ENCODE peak calls at places on chromosomes 2 and 18, in ten cellular contexts. One of them, this sample, is unnamed.

GRCh38 chr2:71695235-71696120 is 242.1 kb downstream of the DYSF start:
- DNase-seq in AG09309: no peak
- DNase-seq in T-helper 2 cell: no peak
- DNase-seq in Calu3: no peak
- DNase-seq in NCI-H1092 treated with DMSO at 0.1 percent for 48 hours: no peak
- DNase-seq in CD8-positive, alpha-beta T cell: no peak
- DNase-seq in SW480: no peak
- DNase-seq in stimulated activated CD8-positive, alpha-beta memory T cell treated with anti-CD3 and anti-CD28 coated beads, Interleukin-15, amount 100 ng/mL, for 24 hours: no peak
- DNase-seq in putamen: no peak
- DNase-seq in kidney tubule cell: no peak
- DNase-seq in this sample: no peak

GRCh38 chr2:96119389-96119751 is 3.0 kb upstream of the ADRA2B start:
- DNase-seq in AG09309: no peak
- DNase-seq in T-helper 2 cell: no peak
- DNase-seq in Calu3: no peak
- DNase-seq in NCI-H1092 treated with DMSO at 0.1 percent for 48 hours: no peak
- DNase-seq in CD8-positive, alpha-beta T cell: no peak
- DNase-seq in SW480: no peak
- DNase-seq in stimulated activated CD8-positive, alpha-beta memory T cell treated with anti-CD3 and anti-CD28 coated beads, Interleukin-15, amount 100 ng/mL, for 24 hours: no peak
- DNase-seq in putamen: no peak
- DNase-seq in kidney tubule cell: no peak
- DNase-seq in this sample: no peak

GRCh38 chr2:144522741-144523605 is 3.1 kb upstream of the ZEB2 start:
- DNase-seq in AG09309: no peak
- DNase-seq in T-helper 2 cell: no peak
- DNase-seq in Calu3: peak
- DNase-seq in NCI-H1092 treated with DMSO at 0.1 percent for 48 hours: no peak
- DNase-seq in CD8-positive, alpha-beta T cell: peak
- DNase-seq in SW480: no peak
- DNase-seq in stimulated activated CD8-positive, alpha-beta memory T cell treated with anti-CD3 and anti-CD28 coated beads, Interleukin-15, amount 100 ng/mL, for 24 hours: no peak
- DNase-seq in putamen: no peak
- DNase-seq in kidney tubule cell: no peak
- DNase-seq in this sample: peak

GRCh38 chr2:190088917-190089316 is 26.4 kb upstream of the MSTN start:
- DNase-seq in AG09309: peak
- DNase-seq in T-helper 2 cell: no peak
- DNase-seq in Calu3: peak
- DNase-seq in NCI-H1092 treated with DMSO at 0.1 percent for 48 hours: peak
- DNase-seq in CD8-positive, alpha-beta T cell: peak
- DNase-seq in SW480: peak
- DNase-seq in stimulated activated CD8-positive, alpha-beta memory T cell treated with anti-CD3 and anti-CD28 coated beads, Interleukin-15, amount 100 ng/mL, for 24 hours: no peak
- DNase-seq in putamen: peak
- DNase-seq in kidney tubule cell: peak
- DNase-seq in this sample: peak

GRCh38 chr2:205811387-205811786 is 129.1 kb downstream of the NRP2 start:
- DNase-seq in AG09309: no peak
- DNase-seq in T-helper 2 cell: no peak
- DNase-seq in Calu3: no peak
- DNase-seq in NCI-H1092 treated with DMSO at 0.1 percent for 48 hours: no peak
- DNase-seq in CD8-positive, alpha-beta T cell: no peak
- DNase-seq in SW480: no peak
- DNase-seq in stimulated activated CD8-positive, alpha-beta memory T cell treated with anti-CD3 and anti-CD28 coated beads, Interleukin-15, amount 100 ng/mL, for 24 hours: no peak
- DNase-seq in putamen: no peak
- DNase-seq in kidney tubule cell: no peak
- DNase-seq in this sample: no peak

GRCh38 chr2:207845202-207845864 is 75.6 kb upstream of the FZD5 start:
- DNase-seq in AG09309: no peak
- DNase-seq in T-helper 2 cell: no peak
- DNase-seq in Calu3: no peak
- DNase-seq in NCI-H1092 treated with DMSO at 0.1 percent for 48 hours: no peak
- DNase-seq in CD8-positive, alpha-beta T cell: no peak
- DNase-seq in SW480: no peak
- DNase-seq in stimulated activated CD8-positive, alpha-beta memory T cell treated with anti-CD3 and anti-CD28 coated beads, Interleukin-15, amount 100 ng/mL, for 24 hours: no peak
- DNase-seq in putamen: no peak
- DNase-seq in kidney tubule cell: no peak
- DNase-seq in this sample: no peak

GRCh38 chr2:8750221-8750620 is 68.4 kb downstream of the ID2 start:
- DNase-seq in AG09309: no peak
- DNase-seq in T-helper 2 cell: no peak
- DNase-seq in Calu3: no peak
- DNase-seq in NCI-H1092 treated with DMSO at 0.1 percent for 48 hours: no peak
- DNase-seq in CD8-positive, alpha-beta T cell: no peak
- DNase-seq in SW480: no peak
- DNase-seq in stimulated activated CD8-positive, alpha-beta memory T cell treated with anti-CD3 and anti-CD28 coated beads, Interleukin-15, amount 100 ng/mL, for 24 hours: no peak
- DNase-seq in putamen: no peak
- DNase-seq in kidney tubule cell: no peak
- DNase-seq in this sample: no peak

GRCh38 chr2:29878898-29879297 is 42.5 kb downstream of the ALK start:
- DNase-seq in AG09309: no peak
- DNase-seq in T-helper 2 cell: no peak
- DNase-seq in Calu3: peak
- DNase-seq in NCI-H1092 treated with DMSO at 0.1 percent for 48 hours: no peak
- DNase-seq in CD8-positive, alpha-beta T cell: no peak
- DNase-seq in SW480: peak
- DNase-seq in stimulated activated CD8-positive, alpha-beta memory T cell treated with anti-CD3 and anti-CD28 coated beads, Interleukin-15, amount 100 ng/mL, for 24 hours: no peak
- DNase-seq in putamen: no peak
- DNase-seq in kidney tubule cell: peak
- DNase-seq in this sample: no peak

GRCh38 chr2:143034292-143035074 is 94.7 kb upstream of the ARHGAP15 start:
- DNase-seq in AG09309: peak
- DNase-seq in T-helper 2 cell: peak
- DNase-seq in Calu3: peak
- DNase-seq in NCI-H1092 treated with DMSO at 0.1 percent for 48 hours: peak
- DNase-seq in CD8-positive, alpha-beta T cell: peak
- DNase-seq in SW480: peak
- DNase-seq in stimulated activated CD8-positive, alpha-beta memory T cell treated with anti-CD3 and anti-CD28 coated beads, Interleukin-15, amount 100 ng/mL, for 24 hours: no peak
- DNase-seq in putamen: peak
- DNase-seq in kidney tubule cell: peak
- DNase-seq in this sample: peak

GRCh38 chr2:43400508-43400907 is 174.1 kb upstream of the ZFP36L2 start:
- DNase-seq in AG09309: no peak
- DNase-seq in T-helper 2 cell: no peak
- DNase-seq in Calu3: no peak
- DNase-seq in NCI-H1092 treated with DMSO at 0.1 percent for 48 hours: no peak
- DNase-seq in CD8-positive, alpha-beta T cell: no peak
- DNase-seq in SW480: no peak
- DNase-seq in stimulated activated CD8-positive, alpha-beta memory T cell treated with anti-CD3 and anti-CD28 coated beads, Interleukin-15, amount 100 ng/mL, for 24 hours: no peak
- DNase-seq in putamen: no peak
- DNase-seq in kidney tubule cell: no peak
- DNase-seq in this sample: no peak

GRCh38 chr2:180516204-180516603 is 464.2 kb upstream of the UBE2E3 start:
- DNase-seq in AG09309: no peak
- DNase-seq in T-helper 2 cell: no peak
- DNase-seq in Calu3: no peak
- DNase-seq in NCI-H1092 treated with DMSO at 0.1 percent for 48 hours: no peak
- DNase-seq in CD8-positive, alpha-beta T cell: no peak
- DNase-seq in SW480: no peak
- DNase-seq in stimulated activated CD8-positive, alpha-beta memory T cell treated with anti-CD3 and anti-CD28 coated beads, Interleukin-15, amount 100 ng/mL, for 24 hours: no peak
- DNase-seq in putamen: no peak
- DNase-seq in kidney tubule cell: no peak
- DNase-seq in this sample: peak

GRCh38 chr2:143682643-143683042 is 553.4 kb downstream of the ARHGAP15 start:
- DNase-seq in AG09309: no peak
- DNase-seq in T-helper 2 cell: no peak
- DNase-seq in Calu3: no peak
- DNase-seq in NCI-H1092 treated with DMSO at 0.1 percent for 48 hours: no peak
- DNase-seq in CD8-positive, alpha-beta T cell: no peak
- DNase-seq in SW480: no peak
- DNase-seq in stimulated activated CD8-positive, alpha-beta memory T cell treated with anti-CD3 and anti-CD28 coated beads, Interleukin-15, amount 100 ng/mL, for 24 hours: no peak
- DNase-seq in putamen: no peak
- DNase-seq in kidney tubule cell: no peak
- DNase-seq in this sample: no peak

GRCh38 chr2:44767691-44768090 is 173.8 kb upstream of the SIX3 start:
- DNase-seq in AG09309: no peak
- DNase-seq in T-helper 2 cell: no peak
- DNase-seq in Calu3: no peak
- DNase-seq in NCI-H1092 treated with DMSO at 0.1 percent for 48 hours: peak
- DNase-seq in CD8-positive, alpha-beta T cell: no peak
- DNase-seq in SW480: no peak
- DNase-seq in stimulated activated CD8-positive, alpha-beta memory T cell treated with anti-CD3 and anti-CD28 coated beads, Interleukin-15, amount 100 ng/mL, for 24 hours: no peak
- DNase-seq in putamen: no peak
- DNase-seq in kidney tubule cell: no peak
- DNase-seq in this sample: peak

GRCh38 chr2:56102866-56103265 is 80.9 kb upstream of the CCDC85A start:
- DNase-seq in AG09309: no peak
- DNase-seq in T-helper 2 cell: no peak
- DNase-seq in Calu3: no peak
- DNase-seq in NCI-H1092 treated with DMSO at 0.1 percent for 48 hours: no peak
- DNase-seq in CD8-positive, alpha-beta T cell: no peak
- DNase-seq in SW480: no peak
- DNase-seq in stimulated activated CD8-positive, alpha-beta memory T cell treated with anti-CD3 and anti-CD28 coated beads, Interleukin-15, amount 100 ng/mL, for 24 hours: no peak
- DNase-seq in putamen: no peak
- DNase-seq in kidney tubule cell: no peak
- DNase-seq in this sample: no peak

GRCh38 chr2:203730076-203730729 is 23.8 kb downstream of the CD28 start:
- DNase-seq in AG09309: no peak
- DNase-seq in T-helper 2 cell: no peak
- DNase-seq in Calu3: no peak
- DNase-seq in NCI-H1092 treated with DMSO at 0.1 percent for 48 hours: no peak
- DNase-seq in CD8-positive, alpha-beta T cell: no peak
- DNase-seq in SW480: no peak
- DNase-seq in stimulated activated CD8-positive, alpha-beta memory T cell treated with anti-CD3 and anti-CD28 coated beads, Interleukin-15, amount 100 ng/mL, for 24 hours: no peak
- DNase-seq in putamen: no peak
- DNase-seq in kidney tubule cell: no peak
- DNase-seq in this sample: no peak

GRCh38 chr2:47767880-47768609 is 14.9 kb upstream of the MSH6 start:
- DNase-seq in AG09309: no peak
- DNase-seq in T-helper 2 cell: peak
- DNase-seq in Calu3: peak
- DNase-seq in NCI-H1092 treated with DMSO at 0.1 percent for 48 hours: peak
- DNase-seq in CD8-positive, alpha-beta T cell: peak
- DNase-seq in SW480: peak
- DNase-seq in stimulated activated CD8-positive, alpha-beta memory T cell treated with anti-CD3 and anti-CD28 coated beads, Interleukin-15, amount 100 ng/mL, for 24 hours: peak
- DNase-seq in putamen: peak
- DNase-seq in kidney tubule cell: peak
- DNase-seq in this sample: peak

GRCh38 chr2:85324639-85325465 is 2.9 kb downstream of the TGOLN2 start:
- DNase-seq in AG09309: no peak
- DNase-seq in T-helper 2 cell: no peak
- DNase-seq in Calu3: peak
- DNase-seq in NCI-H1092 treated with DMSO at 0.1 percent for 48 hours: no peak
- DNase-seq in CD8-positive, alpha-beta T cell: no peak
- DNase-seq in SW480: no peak
- DNase-seq in stimulated activated CD8-positive, alpha-beta memory T cell treated with anti-CD3 and anti-CD28 coated beads, Interleukin-15, amount 100 ng/mL, for 24 hours: no peak
- DNase-seq in putamen: no peak
- DNase-seq in kidney tubule cell: peak
- DNase-seq in this sample: no peak

GRCh38 chr2:4391013-4391412 is 687.6 kb downstream of the DCDC2C start:
- DNase-seq in AG09309: no peak
- DNase-seq in T-helper 2 cell: no peak
- DNase-seq in Calu3: no peak
- DNase-seq in NCI-H1092 treated with DMSO at 0.1 percent for 48 hours: no peak
- DNase-seq in CD8-positive, alpha-beta T cell: no peak
- DNase-seq in SW480: no peak
- DNase-seq in stimulated activated CD8-positive, alpha-beta memory T cell treated with anti-CD3 and anti-CD28 coated beads, Interleukin-15, amount 100 ng/mL, for 24 hours: no peak
- DNase-seq in putamen: no peak
- DNase-seq in kidney tubule cell: no peak
- DNase-seq in this sample: no peak

GRCh38 chr2:10042301-10043161 is 819 bp upstream of the KLF11 start:
- DNase-seq in AG09309: no peak
- DNase-seq in T-helper 2 cell: peak
- DNase-seq in Calu3: no peak
- DNase-seq in NCI-H1092 treated with DMSO at 0.1 percent for 48 hours: peak
- DNase-seq in CD8-positive, alpha-beta T cell: peak
- DNase-seq in SW480: peak
- DNase-seq in stimulated activated CD8-positive, alpha-beta memory T cell treated with anti-CD3 and anti-CD28 coated beads, Interleukin-15, amount 100 ng/mL, for 24 hours: no peak
- DNase-seq in putamen: peak
- DNase-seq in kidney tubule cell: peak
- DNase-seq in this sample: peak

GRCh38 chr2:121036226-121036692 is 248.7 kb downstream of the TFCP2L1 start:
- DNase-seq in AG09309: no peak
- DNase-seq in T-helper 2 cell: no peak
- DNase-seq in Calu3: no peak
- DNase-seq in NCI-H1092 treated with DMSO at 0.1 percent for 48 hours: peak
- DNase-seq in CD8-positive, alpha-beta T cell: no peak
- DNase-seq in SW480: no peak
- DNase-seq in stimulated activated CD8-positive, alpha-beta memory T cell treated with anti-CD3 and anti-CD28 coated beads, Interleukin-15, amount 100 ng/mL, for 24 hours: no peak
- DNase-seq in putamen: no peak
- DNase-seq in kidney tubule cell: no peak
- DNase-seq in this sample: no peak

GRCh38 chr18:8608795-8609673 is at the start of gene RAB12:
- DNase-seq in AG09309: peak
- DNase-seq in T-helper 2 cell: peak
- DNase-seq in Calu3: peak
- DNase-seq in NCI-H1092 treated with DMSO at 0.1 percent for 48 hours: peak
- DNase-seq in CD8-positive, alpha-beta T cell: peak
- DNase-seq in SW480: peak
- DNase-seq in stimulated activated CD8-positive, alpha-beta memory T cell treated with anti-CD3 and anti-CD28 coated beads, Interleukin-15, amount 100 ng/mL, for 24 hours: peak
- DNase-seq in putamen: peak
- DNase-seq in kidney tubule cell: peak
- DNase-seq in this sample: peak

GRCh38 chr18:7566244-7566586 is 901 bp upstream of the PTPRM start:
- DNase-seq in AG09309: no peak
- DNase-seq in T-helper 2 cell: no peak
- DNase-seq in Calu3: no peak
- DNase-seq in NCI-H1092 treated with DMSO at 0.1 percent for 48 hours: peak
- DNase-seq in CD8-positive, alpha-beta T cell: no peak
- DNase-seq in SW480: no peak
- DNase-seq in stimulated activated CD8-positive, alpha-beta memory T cell treated with anti-CD3 and anti-CD28 coated beads, Interleukin-15, amount 100 ng/mL, for 24 hours: no peak
- DNase-seq in putamen: no peak
- DNase-seq in kidney tubule cell: no peak
- DNase-seq in this sample: no peak

GRCh38 chr2:219109468-219109867 is 48.7 kb upstream of the IHH start:
- DNase-seq in AG09309: no peak
- DNase-seq in T-helper 2 cell: no peak
- DNase-seq in Calu3: no peak
- DNase-seq in NCI-H1092 treated with DMSO at 0.1 percent for 48 hours: no peak
- DNase-seq in CD8-positive, alpha-beta T cell: peak
- DNase-seq in SW480: no peak
- DNase-seq in stimulated activated CD8-positive, alpha-beta memory T cell treated with anti-CD3 and anti-CD28 coated beads, Interleukin-15, amount 100 ng/mL, for 24 hours: no peak
- DNase-seq in putamen: no peak
- DNase-seq in kidney tubule cell: no peak
- DNase-seq in this sample: no peak

GRCh38 chr18:64410685-64411084 is 261.8 kb upstream of the LINC00305 start:
- DNase-seq in AG09309: no peak
- DNase-seq in T-helper 2 cell: no peak
- DNase-seq in Calu3: no peak
- DNase-seq in NCI-H1092 treated with DMSO at 0.1 percent for 48 hours: no peak
- DNase-seq in CD8-positive, alpha-beta T cell: no peak
- DNase-seq in SW480: no peak
- DNase-seq in stimulated activated CD8-positive, alpha-beta memory T cell treated with anti-CD3 and anti-CD28 coated beads, Interleukin-15, amount 100 ng/mL, for 24 hours: no peak
- DNase-seq in putamen: no peak
- DNase-seq in kidney tubule cell: no peak
- DNase-seq in this sample: no peak

GRCh38 chr18:50297621-50298442 is 10.3 kb upstream of the CXXC1 start:
- DNase-seq in AG09309: no peak
- DNase-seq in T-helper 2 cell: peak
- DNase-seq in Calu3: peak
- DNase-seq in NCI-H1092 treated with DMSO at 0.1 percent for 48 hours: peak
- DNase-seq in CD8-positive, alpha-beta T cell: peak
- DNase-seq in SW480: no peak
- DNase-seq in stimulated activated CD8-positive, alpha-beta memory T cell treated with anti-CD3 and anti-CD28 coated beads, Interleukin-15, amount 100 ng/mL, for 24 hours: peak
- DNase-seq in putamen: peak
- DNase-seq in kidney tubule cell: peak
- DNase-seq in this sample: peak

GRCh38 chr2:86298411-86299390 is 38.7 kb downstream of the REEP1 start:
- DNase-seq in AG09309: no peak
- DNase-seq in T-helper 2 cell: no peak
- DNase-seq in Calu3: no peak
- DNase-seq in NCI-H1092 treated with DMSO at 0.1 percent for 48 hours: no peak
- DNase-seq in CD8-positive, alpha-beta T cell: no peak
- DNase-seq in SW480: no peak
- DNase-seq in stimulated activated CD8-positive, alpha-beta memory T cell treated with anti-CD3 and anti-CD28 coated beads, Interleukin-15, amount 100 ng/mL, for 24 hours: no peak
- DNase-seq in putamen: peak
- DNase-seq in kidney tubule cell: peak
- DNase-seq in this sample: peak

GRCh38 chr18:3117493-3118192 is 102.1 kb downstream of the MYOM1 start:
- DNase-seq in AG09309: no peak
- DNase-seq in T-helper 2 cell: no peak
- DNase-seq in Calu3: no peak
- DNase-seq in NCI-H1092 treated with DMSO at 0.1 percent for 48 hours: no peak
- DNase-seq in CD8-positive, alpha-beta T cell: no peak
- DNase-seq in SW480: no peak
- DNase-seq in stimulated activated CD8-positive, alpha-beta memory T cell treated with anti-CD3 and anti-CD28 coated beads, Interleukin-15, amount 100 ng/mL, for 24 hours: no peak
- DNase-seq in putamen: no peak
- DNase-seq in kidney tubule cell: no peak
- DNase-seq in this sample: no peak

GRCh38 chr2:53018830-53019425 is 748.7 kb upstream of the CHAC2 start:
- DNase-seq in AG09309: no peak
- DNase-seq in T-helper 2 cell: no peak
- DNase-seq in Calu3: no peak
- DNase-seq in NCI-H1092 treated with DMSO at 0.1 percent for 48 hours: no peak
- DNase-seq in CD8-positive, alpha-beta T cell: no peak
- DNase-seq in SW480: peak
- DNase-seq in stimulated activated CD8-positive, alpha-beta memory T cell treated with anti-CD3 and anti-CD28 coated beads, Interleukin-15, amount 100 ng/mL, for 24 hours: no peak
- DNase-seq in putamen: no peak
- DNase-seq in kidney tubule cell: peak
- DNase-seq in this sample: peak